ENCODE peak calls at places on chromosomes 3 and 15, in seven cellular contexts. C, F, U, A, R, Y and H are unnamed samples. For H3K4me1, the result is how much of the 10 kb centered on the place peaks cover.

GRCh38 chr15:100703032-100703578 is 100.7 kb downstream of the ASB7 start:
- DNase-seq in C (no peak), F (no peak), U (no peak), A (no peak), R (no peak), Y (no peak), H (no peak)

GRCh38 chr15:61050844-61051569 is 178.1 kb downstream of the RORA start:
- DNase-seq in C (no peak), F (no peak), U (no peak), A (no peak), R (no peak), Y (no peak), H (no peak)

GRCh38 chr3:36248374-36248773 is 131.9 kb upstream of the STAC start:
- DNase-seq in C (no peak), F (no peak), U (no peak), A (no peak), R (no peak), Y (no peak), H (no peak)

GRCh38 chr15:41585140-41586047 is 26.4 kb downstream of the TYRO3 start:
- DNase-seq in C (peak), F (peak), U (peak), A (peak), R (peak), Y (no peak), H (peak)

GRCh38 chr15:43048935-43049334 is 56.9 kb downstream of the UBR1 start:
- DNase-seq in C (no peak), F (no peak), U (no peak), A (no peak), R (no peak), Y (no peak), H (no peak)

GRCh38 chr3:195705081-195705991 is 15.4 kb upstream of the MUC20 start:
- DNase-seq in C (no peak), F (no peak), U (no peak), A (no peak), R (no peak), Y (no peak), H (no peak)

GRCh38 chr15:26767169-26767670 is 5.6 kb downstream of the GABRB3 start:
- DNase-seq in C (no peak), F (no peak), U (no peak), A (no peak), R (peak), Y (no peak), H (no peak)

GRCh38 chr15:51924146-51925068 is 47.2 kb downstream of the LEO1 start:
- DNase-seq in C (peak), F (no peak), U (no peak), A (peak), R (no peak), Y (no peak), H (no peak)

GRCh38 chr3:123258811-123259420 is 57.2 kb downstream of the SEC22A start:
- DNase-seq in C (no peak), F (peak), U (no peak), A (no peak), R (peak), Y (no peak), H (no peak)

GRCh38 chr15:26690778-26691177 is 82.1 kb downstream of the GABRB3 start:
- DNase-seq in C (no peak), F (no peak), U (no peak), A (no peak), R (no peak), Y (no peak), H (no peak)

GRCh38 chr3:108099203-108099602 is 8.4 kb upstream of the CD47 start:
- DNase-seq in C (no peak), F (no peak), U (no peak), A (no peak), R (no peak), Y (no peak), H (no peak)

GRCh38 chr3:102237181-102237580 is 197.6 kb upstream of the ZPLD1 start:
- DNase-seq in C (no peak), F (no peak), U (no peak), A (no peak), R (no peak), Y (no peak), H (no peak)

GRCh38 chr3:102237838-102238237 is 197.0 kb upstream of the ZPLD1 start:
- DNase-seq in C (no peak), F (no peak), U (no peak), A (no peak), R (no peak), Y (no peak), H (no peak)

GRCh38 chr3:102233881-102234280 is 200.9 kb upstream of the ZPLD1 start:
- DNase-seq in C (no peak), F (no peak), U (no peak), A (no peak), R (no peak), Y (no peak), H (no peak)

GRCh38 chr3:102238362-102238761 is 196.5 kb upstream of the ZPLD1 start:
- DNase-seq in C (no peak), F (peak), U (no peak), A (no peak), R (no peak), Y (no peak), H (no peak)

GRCh38 chr3:102235679-102236078 is 199.1 kb upstream of the ZPLD1 start:
- DNase-seq in C (no peak), F (peak), U (peak), A (no peak), R (no peak), Y (no peak), H (no peak)
- TF ChIP-seq CTCF in C (peak), F (peak), U (no peak), A (peak), R (peak), Y (peak), H (no peak)

GRCh38 chr3:25007974-25008658 is 419.9 kb upstream of the RARB start:
- DNase-seq in C (no peak), F (peak), U (no peak), A (no peak), R (no peak), Y (no peak), H (no peak)

GRCh38 chr3:25009665-25010064 is 418.4 kb upstream of the RARB start:
- DNase-seq in C (no peak), F (no peak), U (no peak), A (no peak), R (no peak), Y (no peak), H (no peak)
- H3K4me1 ChIP-seq in C (under half), F (under half), U (under half), A (under half), R (under half), Y (under half), H (under half)

GRCh38 chr15:75687486-75688277 is 25.0 kb downstream of the CSPG4 start:
- DNase-seq in C (no peak), F (no peak), U (no peak), A (no peak), R (no peak), Y (no peak), H (no peak)

GRCh38 chr15:75684648-75685047 is 28.0 kb downstream of the CSPG4 start:
- DNase-seq in C (no peak), F (no peak), U (no peak), A (no peak), R (no peak), Y (no peak), H (no peak)

GRCh38 chr15:75682181-75683135 is 30.2 kb downstream of the CSPG4 start:
- DNase-seq in C (peak), F (no peak), U (no peak), A (no peak), R (no peak), Y (no peak), H (no peak)

GRCh38 chr15:75688278-75688557 is 24.4 kb downstream of the CSPG4 start:
- DNase-seq in C (no peak), F (no peak), U (no peak), A (no peak), R (no peak), Y (no peak), H (no peak)

GRCh38 chr15:75685195-75685594 is 27.5 kb downstream of the CSPG4 start:
- DNase-seq in C (no peak), F (no peak), U (no peak), A (no peak), R (no peak), Y (no peak), H (no peak)
- TF ChIP-seq CTCF in C (no peak), F (no peak), U (no peak), A (no peak), R (no peak), Y (no peak), H (no peak)

DNA sequence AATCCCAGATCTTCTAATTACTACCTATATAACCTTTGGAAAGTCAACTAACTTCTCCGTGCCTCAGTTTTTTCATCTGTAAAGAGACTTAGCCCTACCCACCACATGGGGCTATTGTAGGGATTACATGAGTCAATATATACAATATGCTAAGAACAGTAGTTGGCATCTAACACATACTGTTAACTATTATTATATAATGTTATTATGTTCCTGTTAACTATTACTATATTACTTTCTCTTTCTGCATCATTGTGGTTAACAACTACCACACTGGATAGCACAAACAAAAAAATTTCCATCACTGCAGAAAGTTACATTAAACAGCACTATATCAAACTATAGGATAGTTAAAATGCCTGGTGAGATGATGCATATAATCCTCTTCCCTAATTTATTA is 23.7 kb downstream of the STAG1 start:
- DNase-seq in C (no peak), F (no peak), U (no peak), A (no peak), R (no peak), Y (no peak), H (no peak)
- H3K4me1 ChIP-seq in C (half or more), F (under half), U (half or more), A (half or more), R (under half), Y (under half), H (under half)

DNA sequence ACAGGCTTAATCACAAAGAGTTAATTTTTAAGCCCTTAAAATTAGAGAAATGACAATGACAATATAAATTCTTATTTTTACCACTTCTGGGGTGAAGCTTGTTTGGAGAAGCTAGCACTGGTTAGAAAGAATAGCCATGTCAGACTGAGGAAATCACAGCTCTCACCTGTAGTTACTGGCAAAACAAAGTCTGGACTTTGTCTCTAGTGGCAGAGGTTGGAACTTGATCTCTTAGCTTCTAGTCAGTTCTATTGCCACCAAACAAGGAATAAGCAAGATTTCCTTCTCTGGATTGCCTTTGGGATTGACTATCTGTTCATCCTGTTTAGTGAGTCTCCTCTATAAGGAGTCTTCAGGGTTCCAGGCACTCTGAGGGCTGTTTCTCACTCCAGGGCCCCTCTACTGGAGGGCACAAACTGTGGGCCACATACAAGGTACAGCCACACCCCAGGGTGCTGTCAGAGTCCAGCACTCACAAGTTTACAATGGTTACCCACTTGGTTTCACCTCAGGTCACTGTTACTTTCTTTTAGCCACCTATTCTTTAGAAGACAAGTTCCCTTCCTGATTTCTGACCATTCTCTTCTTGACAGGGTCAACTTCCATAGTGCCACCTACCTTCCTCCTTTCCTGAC is 426.6 kb upstream of the THBS1 start:
- DNase-seq in C (no peak), F (peak), U (no peak), A (no peak), R (no peak), Y (no peak), H (no peak)
- TF ChIP-seq CTCF in C (peak), F (peak), U (peak), A (no peak), R (no peak), Y (peak), H (peak)

GRCh38 chr15:48939686-48940085 is 24.0 kb downstream of the SHC4 start:
- DNase-seq in C (no peak), F (peak), U (no peak), A (no peak), R (peak), Y (no peak), H (no peak)
- H3K4me1 ChIP-seq in C (under half), F (under half), U (under half), A (under half), R (under half), Y (under half), H (under half)

GRCh38 chr3:16723994-16724393 is 118.8 kb upstream of the DAZL start:
- DNase-seq in C (no peak), F (peak), U (no peak), A (no peak), R (no peak), Y (no peak), H (no peak)
- TF ChIP-seq CTCF in C (no peak), F (no peak), U (no peak), A (no peak), R (no peak), Y (no peak), H (no peak)

GRCh38 chr3:105846809-105847208 is 22.0 kb downstream of the CBLB start:
- DNase-seq in C (no peak), F (no peak), U (no peak), A (no peak), R (no peak), Y (no peak), H (no peak)
- H3K4me1 ChIP-seq in C (half or more), F (under half), U (under half), A (half or more), R (under half), Y (under half), H (under half)

DNA sequence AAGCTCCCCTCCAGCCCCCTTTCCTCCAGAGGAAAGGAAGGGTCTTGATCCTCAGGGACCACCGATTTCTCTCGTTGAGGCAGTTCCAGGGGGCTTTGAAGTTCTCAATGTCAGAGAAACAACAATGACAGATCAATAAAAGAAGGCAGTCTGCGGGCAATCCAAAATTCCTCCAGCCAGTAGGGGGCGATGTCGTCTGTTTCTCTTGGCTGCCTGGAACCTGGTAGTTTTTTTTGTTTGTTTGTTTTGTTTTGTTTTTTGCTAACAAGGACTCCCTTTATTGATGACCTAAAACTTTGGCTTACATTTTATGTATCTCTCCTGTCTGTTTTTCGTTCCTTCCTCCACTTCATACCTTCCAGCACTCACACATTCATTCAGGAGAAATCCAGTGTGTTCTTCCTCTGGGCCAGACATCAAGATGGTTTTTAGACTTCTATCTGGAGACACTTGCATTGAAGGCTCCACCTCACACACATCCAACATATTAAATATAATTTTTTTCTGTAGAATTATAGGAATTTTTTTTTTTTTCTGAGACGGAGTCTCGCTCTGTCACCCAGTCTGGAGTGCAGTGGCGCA is 276.6 kb downstream of the RPLP1 start:
- DNase-seq in C (peak), F (peak), U (peak), A (peak), R (peak), Y (no peak), H (no peak)
- TF ChIP-seq CTCF in C (peak), F (peak), U (peak), A (peak), R (peak), Y (peak), H (peak)